ENCODE peak calls at places on chromosomes 13 and 19, in nine cellular contexts. V is colonic mucosa; Z is nephron progenitor cell; K is central memory CD4-positive, alpha-beta T cell; H is naive thymus-derived CD8-positive, alpha-beta T cell; I is hippocampal formation; O is activated effector memory CD4-positive, alpha-beta T cell treated with Interleukin-2 at 50 U/mL for 16 hours; D is stimulated activated CD4-positive, alpha-beta T cell treated with anti-CD3 and anti-CD28 coated beads, Interleukin-4, amount 100 ng/mL, for 4 hours; M is AG04450. W is an unnamed sample.

GRCh38 chr19:35213678-35214632 is 14.6 kb downstream of the FAM187B start:
- DNase-seq in O (peak; percentile 62), H (peak; percentile 82), D (peak; percentile 78), M (no peak), Z (no peak), I (no peak), K (peak; percentile 93), V (peak; percentile 86), W (peak; percentile 84)

GRCh38 chr19:18593367-18594095 is 4.9 kb downstream of the REX1BD start:
- DNase-seq in I (no peak), Z (no peak), K (no peak), H (no peak), M (no peak), O (no peak), D (no peak), V (no peak), W (no peak)

GRCh38 chr13:102651892-102652291 is 43.0 kb downstream of the METTL21C start:
- DNase-seq in M (no peak), K (no peak), Z (peak; percentile 10), V (no peak), I (no peak), H (no peak), D (no peak), O (no peak), W (no peak)

GRCh38 chr19:58364127-58364526 is 1.6 kb upstream of the ZNF497 start:
- DNase-seq in I (no peak), M (no peak), O (no peak), Z (no peak), D (no peak), V (no peak), K (no peak), H (no peak), W (no peak)

GRCh38 chr19:1057185-1057857 is 9.6 kb upstream of the ARHGAP45 start:
- DNase-seq in H (no peak), I (no peak), K (no peak), O (peak; percentile 48), V (no peak), Z (no peak), M (no peak), D (peak; percentile 56), W (no peak)

GRCh38 chr13:91298060-91298459 is 49.4 kb upstream of the MIR17HG start:
- DNase-seq in I (no peak), Z (no peak), M (no peak), H (no peak), K (no peak), V (no peak), O (no peak), D (no peak), W (no peak)

GRCh38 chr19:35142531-35143230 is 374 bp upstream of the FXYD7 start:
- DNase-seq in D (peak; percentile 64), H (peak; percentile 61), M (no peak), K (peak; percentile 65), O (peak; percentile 64), I (peak; percentile 52), Z (peak; percentile 81), V (peak; percentile 70), W (peak; percentile 67)

GRCh38 chr13:25963681-25964080 is 88.1 kb downstream of the SHISA2 start:
- DNase-seq in M (no peak), H (no peak), V (no peak), Z (no peak), I (no peak), O (no peak), D (no peak), K (no peak), W (no peak)

GRCh38 chr19:14516746-14517438 is 1.3 kb downstream of the DNAJB1 start:
- DNase-seq in I (peak; percentile 38), Z (no peak), M (no peak), D (no peak), K (peak; percentile 30), O (no peak), H (no peak), V (peak; percentile 63), W (peak; percentile 29)

GRCh38 chr19:18999896-19000620 is 33.3 kb downstream of the SUGP2 start:
- DNase-seq in K (no peak), I (no peak), Z (no peak), H (no peak), D (no peak), O (no peak), V (no peak), M (no peak), W (no peak)

GRCh38 chr13:32504263-32504662 is 34.3 kb downstream of the N4BP2L2 start:
- DNase-seq in M (no peak), O (no peak), I (no peak), V (no peak), Z (no peak), K (no peak), D (no peak), H (no peak), W (no peak)

W was measured in transverse colon.